ENCODE peak calls at places on chromosomes 11 and 22, in eight cellular contexts. Z, E, S, J, U, R, Y and B are unnamed samples.
A peak's percentile ranks its signal among the peaks of the same experiment; 100 is the strongest.

GRCh38 chr11:30091246-30091645 is 74.4 kb upstream of the KCNA4 start:
- DNase-seq in R (no peak), J (no peak), U (no peak), E (no peak), S (no peak), Y (no peak), Z (no peak), B (no peak)

GRCh38 chr11:61749607-61750217 is 2.7 kb upstream of the MYRF start:
- DNase-seq in Y (no peak), R (no peak), S (no peak), J (no peak), E (no peak), U (no peak), Z (no peak), B (no peak)

GRCh38 chr11:63015521-63016215 is at the start of gene SLC22A8:
- DNase-seq in R (no peak), Z (no peak), E (peak; percentile 72), S (no peak), U (no peak), Y (peak; percentile 45), J (no peak), B (no peak)

GRCh38 chr11:34461215-34461614 is 22.5 kb downstream of the CAT start:
- DNase-seq in S (no peak), Y (no peak), U (no peak), R (no peak), Z (no peak), E (no peak), J (no peak), B (no peak)

GRCh38 chr22:41528132-41528766 is 16.0 kb downstream of the POLR3H start:
- DNase-seq in J (no peak), E (no peak), S (no peak), Z (no peak), Y (no peak), U (no peak), R (no peak), B (no peak)

GRCh38 chr11:68843703-68844312 is 2.1 kb upstream of the CPT1A start:
- DNase-seq in R (peak; percentile 95), S (peak; percentile 59), E (no peak), Y (peak; percentile 84), U (peak; percentile 51), Z (no peak), J (no peak), B (peak; percentile 95)

GRCh38 chr11:130675456-130675855 is 227.0 kb downstream of the ADAMTS15 start:
- DNase-seq in R (no peak), E (peak; percentile 86), U (no peak), Z (peak; percentile 52), Y (peak; percentile 92), J (no peak), S (peak; percentile 56), B (peak; percentile 14)

GRCh38 chr11:6411594-6412031 is 7.3 kb downstream of the APBB1 start:
- DNase-seq in U (no peak), J (no peak), S (no peak), Z (no peak), R (no peak), Y (no peak), E (no peak), B (no peak)

GRCh38 chr11:106088896-106089295 is 11.4 kb downstream of the AASDHPPT start:
- DNase-seq in J (no peak), Y (no peak), E (no peak), S (no peak), Z (no peak), U (no peak), R (no peak), B (no peak)

GRCh38 chr11:131600591-131600990 is 230.2 kb downstream of the NTM start:
- DNase-seq in Z (no peak), S (no peak), R (no peak), E (no peak), Y (no peak), U (no peak), J (no peak), B (no peak)

GRCh38 chr11:69122642-69123431 is 32.9 kb upstream of the SMIM38 start:
- DNase-seq in U (peak; percentile 99), Z (no peak), E (no peak), S (no peak), J (no peak), R (peak; percentile 96), Y (no peak), B (peak; percentile 92)

GRCh38 chr22:44129614-44129976 is 51.1 kb upstream of the PARVG start:
- DNase-seq in Y (peak; percentile 19), U (no peak), J (no peak), S (no peak), R (no peak), Z (no peak), E (no peak), B (no peak)

GRCh38 chr22:24435861-24436351 is 8.5 kb downstream of the ADORA2A start:
- DNase-seq in U (no peak), Z (no peak), Y (peak; percentile 46), R (no peak), S (no peak), E (no peak), J (no peak), B (no peak)
- H3K4me1 ChIP-seq in U (no peaks in the 10 kb centered on the region), Z (peaks cover 49% of the 10 kb centered on the region), Y (peaks cover 25% of the 10 kb centered on the region), R (peaks cover 47% of the 10 kb centered on the region), S (peaks cover 10% of the 10 kb centered on the region), E (peaks cover 33% of the 10 kb centered on the region), J (peaks cover 72% of the 10 kb centered on the region), B (peaks cover 36% of the 10 kb centered on the region)

GRCh38 chr22:42976534-42976933 is 38.4 kb downstream of the PACSIN2 start:
- DNase-seq in Z (no peak), J (no peak), E (no peak), U (no peak), Y (no peak), R (no peak), S (no peak), B (no peak)

GRCh38 chr22:42972592-42973535 is 42.1 kb downstream of the PACSIN2 start:
- DNase-seq in Z (no peak), U (no peak), Y (no peak), S (no peak), J (no peak), R (peak; percentile 57), E (no peak), B (peak; percentile 39)

GRCh38 chr22:42973536-42973881 is 41.4 kb downstream of the PACSIN2 start:
- DNase-seq in Z (no peak), Y (no peak), E (no peak), R (no peak), J (no peak), S (no peak), U (no peak), B (no peak)

GRCh38 chr22:42976131-42976530 is 38.8 kb downstream of the PACSIN2 start:
- DNase-seq in J (no peak), S (no peak), E (no peak), Z (no peak), U (no peak), R (no peak), Y (no peak), B (peak; percentile 65)

DNA sequence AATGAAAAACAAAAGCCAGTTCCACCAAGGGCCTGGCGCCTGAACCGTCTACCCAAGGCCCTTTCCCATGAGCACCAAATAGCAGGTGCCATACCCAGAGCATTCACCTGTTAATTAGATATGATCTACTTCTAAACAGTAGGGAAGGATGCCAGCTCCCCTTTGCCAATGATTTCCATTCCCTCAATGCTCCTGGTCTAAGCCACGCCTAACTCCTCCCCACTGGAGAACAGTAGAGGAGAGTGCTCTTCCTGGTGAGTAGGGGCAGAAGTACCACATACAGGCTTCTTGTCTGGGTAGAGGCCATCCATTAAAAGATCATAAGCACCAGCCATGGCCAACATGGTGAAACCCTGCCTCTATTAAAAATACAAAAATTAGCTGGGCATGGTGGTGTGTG is 40.7 kb downstream of the PACSIN2 start:
- DNase-seq in E (no peak), J (no peak), U (no peak), Z (no peak), Y (no peak), S (no peak), R (no peak), B (no peak)
- TF ChIP-seq EP300 in E (no peak), J (no peak), U (no peak), Z (no peak), Y (no peak), S (no peak), R (no peak), B (no peak)

GRCh38 chr22:21867528-21868266 is at the start of gene MAPK1:
- DNase-seq in E (peak; percentile 96), R (peak; percentile 93), Y (peak; percentile 96), J (peak; percentile 97), S (peak; percentile 92), Z (peak; percentile 88), U (peak; percentile 86), B (peak; percentile 95)
- TF ChIP-seq CTCF in E (no peak), R (peak; percentile 30), Y (no peak), J (peak; percentile 20), S (no peak), Z (peak; percentile 49), U (no peak), B (peak; percentile 45)

DNA sequence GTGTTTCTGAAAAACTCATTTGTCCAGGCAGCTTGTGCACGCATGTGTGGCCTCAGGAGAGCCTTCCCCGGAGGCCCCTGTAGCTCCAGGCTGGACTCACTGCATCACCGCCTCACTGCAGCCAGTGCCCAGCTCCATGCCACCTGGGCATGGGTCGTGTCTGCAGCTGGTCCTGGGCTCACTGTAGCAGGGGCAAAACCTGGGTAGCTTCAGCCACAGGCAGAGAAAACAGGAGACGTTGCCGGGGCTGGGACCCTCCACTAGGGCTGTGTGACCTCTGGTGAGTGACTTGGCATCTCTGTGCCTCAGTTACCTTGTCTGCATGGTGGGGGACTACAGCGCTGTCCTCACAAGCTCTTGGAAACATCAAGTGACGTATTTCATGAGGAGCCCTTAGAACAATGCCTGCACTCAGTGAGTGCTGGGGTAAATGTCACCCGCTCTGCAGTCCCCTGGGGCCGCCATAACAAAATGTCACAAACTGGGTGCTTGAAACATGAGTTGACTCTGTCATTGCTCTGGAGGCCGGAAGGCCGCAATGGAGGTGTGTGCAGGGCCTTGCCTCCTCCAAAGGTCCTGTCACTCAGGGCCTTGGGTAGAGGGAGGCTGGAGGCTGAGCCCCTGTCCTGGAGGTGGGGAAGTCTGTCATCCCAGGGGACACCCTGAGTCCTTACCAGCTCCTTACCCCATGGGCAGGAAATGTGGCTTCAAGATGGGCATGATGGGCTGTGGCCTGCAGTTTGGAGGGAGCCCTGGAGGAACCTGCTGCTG is 488.7 kb downstream of the TBC1D22A start:
- DNase-seq in Z (no peak), U (no peak), R (no peak), Y (no peak), E (no peak), S (no peak), J (no peak), B (no peak)
- H3K4me1 ChIP-seq in Z (no peaks in the 10 kb centered on the region), U (no peaks in the 10 kb centered on the region), R (no peaks in the 10 kb centered on the region), Y (no peaks in the 10 kb centered on the region), E (no peaks in the 10 kb centered on the region), S (no peaks in the 10 kb centered on the region), J (no peaks in the 10 kb centered on the region), B (no peaks in the 10 kb centered on the region)

GRCh38 chr11:119928047-119928446 is 199.0 kb upstream of the NECTIN1 start:
- DNase-seq in J (no peak), Z (no peak), E (no peak), S (no peak), Y (no peak), R (no peak), U (no peak), B (no peak)
- TF ChIP-seq EP300 in J (no peak), Z (no peak), E (no peak), S (no peak), Y (no peak), R (no peak), U (no peak), B (no peak)